ENCODE peak calls at places on chromosomes 2 and 18, in four cellular contexts. D is right lobe of liver, P is breast epithelium, L is colonic mucosa. J is an unnamed sample.

GRCh38 chr2:147506889-147507288 is 337.9 kb upstream of the ACVR2A start:
- DNase-seq in D (no peak), P (no peak), L (no peak), J (no peak)

GRCh38 chr2:157903051-157903625 is 27.0 kb upstream of the ACVR1 start:
- DNase-seq in D (no peak), P (no peak), L (no peak), J (no peak)

GRCh38 chr2:43239981-43240761 is 13.8 kb upstream of the ZFP36L2 start:
- DNase-seq in D (no peak), P (no peak), L (no peak), J (no peak)

GRCh38 chr18:79546781-79547272 is 132.8 kb upstream of the CTDP1 start:
- DNase-seq in D (peak), P (peak), L (no peak), J (no peak)

GRCh38 chr2:230920167-230920566 is 4.9 kb downstream of the GPR55 start:
- DNase-seq in D (no peak), P (no peak), L (no peak), J (no peak)

GRCh38 chr2:24929230-24929629 is 9.2 kb upstream of the ADCY3 start:
- DNase-seq in D (no peak), P (peak), L (no peak), J (no peak)

GRCh38 chr2:196176142-196176738 is 4.9 kb upstream of the STK17B start:
- DNase-seq in D (no peak), P (no peak), L (peak), J (no peak)

GRCh38 chr2:20523053-20523452 is 76.2 kb downstream of the RHOB start:
- DNase-seq in D (no peak), P (no peak), L (no peak), J (no peak)

GRCh38 chr2:41990688-41991087 is 57.1 kb upstream of the PKDCC start:
- DNase-seq in D (no peak), P (no peak), L (no peak), J (no peak)

DNA sequence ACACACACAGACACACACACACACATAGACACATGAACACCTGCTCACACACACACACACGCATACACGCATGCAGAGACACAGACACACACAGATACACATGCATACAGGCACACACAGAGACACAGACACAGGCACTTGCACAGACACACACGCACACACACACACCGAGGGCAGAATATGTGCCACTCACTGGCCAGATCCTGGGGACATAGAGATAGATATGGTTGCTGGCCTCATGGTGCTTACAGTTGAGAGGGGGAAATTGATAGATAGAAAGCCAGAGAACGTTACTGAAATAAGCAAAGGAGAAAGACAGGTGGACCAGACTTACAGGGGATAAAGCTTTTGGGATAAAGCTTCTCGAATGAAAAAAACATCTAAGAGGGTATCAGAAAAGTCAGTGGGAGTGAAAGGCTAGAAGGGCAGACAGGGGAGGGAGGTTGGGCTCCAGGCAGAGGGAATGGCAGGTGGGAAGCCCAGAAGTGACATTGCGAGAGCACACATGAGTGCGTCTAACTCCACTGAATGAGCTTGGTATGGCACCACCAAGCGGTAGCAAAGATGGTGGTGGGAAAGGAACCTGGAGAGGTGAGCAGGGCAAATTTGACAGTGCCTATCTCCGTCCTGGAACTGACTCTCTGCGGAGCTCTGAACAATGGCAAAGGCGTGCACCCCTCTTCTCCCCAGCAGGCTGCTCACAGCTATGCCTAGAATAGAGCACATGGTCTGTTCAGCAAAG is 390.1 kb upstream of the TRIB2 start:
- DNase-seq in D (no peak), P (no peak), L (no peak), J (no peak)
- H3K27ac ChIP-seq in D (no peak), P (no peak), L (no peak), J (no peak)

DNA sequence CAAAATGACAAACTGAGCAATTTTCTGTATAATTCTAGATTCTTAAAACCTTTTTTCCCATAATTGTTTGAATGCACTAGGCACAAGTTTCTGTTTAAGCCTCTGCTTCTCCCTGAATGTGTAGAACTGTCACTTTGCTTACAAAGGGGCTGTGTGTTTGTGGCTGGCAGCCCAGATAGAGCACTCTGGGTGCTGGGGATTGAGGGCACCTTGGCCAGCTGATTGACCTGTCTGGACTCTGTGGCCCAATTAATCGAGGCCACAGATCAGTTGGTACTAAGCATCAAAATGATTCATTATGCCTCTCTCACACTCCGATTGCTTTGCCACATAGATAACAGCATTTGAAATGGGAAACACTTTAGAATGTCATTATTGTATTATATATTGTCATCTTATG is 12.1 kb downstream of the ST8SIA3 start:
- DNase-seq in D (no peak), P (no peak), L (no peak), J (no peak)
- H3K27ac ChIP-seq in D (no peak), P (no peak), L (no peak), J (no peak)

DNA sequence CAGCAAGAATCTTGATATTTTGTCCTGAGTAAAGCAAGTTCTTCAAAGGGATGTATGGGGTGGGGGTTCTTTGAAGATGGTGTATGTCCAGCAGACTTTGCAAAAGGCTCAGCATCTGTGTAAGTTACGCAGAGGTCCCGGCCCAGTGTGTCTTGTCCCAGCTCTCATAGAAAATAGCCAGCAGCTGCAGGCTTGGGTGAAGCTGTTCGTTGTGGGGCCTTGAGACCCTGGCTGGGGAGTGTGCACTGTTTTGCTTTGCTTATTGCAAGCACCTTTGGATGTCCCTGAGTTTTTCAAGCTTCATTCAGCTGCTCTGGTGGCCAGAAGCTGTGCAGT is 361.2 kb upstream of the NT5C1B start:
- DNase-seq in D (no peak), P (no peak), L (no peak), J (no peak)
- H3K27ac ChIP-seq in D (no peak), P (no peak), L (no peak), J (no peak)

GRCh38 chr2:74374509-74375205 is 5.5 kb downstream of the DCTN1 start:
- DNase-seq in D (no peak), P (no peak), L (peak), J (peak)
- H3K27ac ChIP-seq in D (no peak), P (no peak), L (no peak), J (peak)

GRCh38 chr2:165874445-165875039 is 79.0 kb downstream of the TTC21B start:
- DNase-seq in D (no peak), P (no peak), L (peak), J (no peak)
- H3K27ac ChIP-seq in D (no peak), P (no peak), L (no peak), J (no peak)

GRCh38 chr2:233746475-233747282 is 13.4 kb upstream of the UGT1A1 start:
- DNase-seq in D (peak), P (no peak), L (no peak), J (no peak)
- H3K27ac ChIP-seq in D (no peak), P (no peak), L (no peak), J (no peak)

GRCh38 chr2:169285528-169285927 is 76.8 kb downstream of the LRP2 start:
- DNase-seq in D (no peak), P (no peak), L (no peak), J (no peak)
- H3K27ac ChIP-seq in D (no peak), P (no peak), L (no peak), J (peak)

GRCh38 chr2:200864206-200864976 is at the start of gene CLK1:
- DNase-seq in D (peak), P (peak), L (peak), J (peak)
- H3K27ac ChIP-seq in D (peak), P (peak), L (peak), J (peak)